ENCODE peak calls at places on chromosomes 3 and 15, in ten cellular contexts. One of them, this sample, is unnamed.

GRCh38 chr3:9314796-9315195 is 48.1 kb upstream of the THUMPD3 start:
- DNase-seq in coronary artery: no peak
- DNase-seq in endodermal cell: no peak
- DNase-seq in psoas muscle: no peak
- DNase-seq in body of pancreas: no peak
- DNase-seq in IMR-90: no peak
- DNase-seq in fibroblast of lung: no peak
- DNase-seq in brain microvascular endothelial cell: no peak
- DNase-seq in stomach: no peak
- DNase-seq in esophagus muscularis mucosa: no peak
- DNase-seq in this sample: no peak

GRCh38 chr3:151169700-151170224 is 33.3 kb downstream of the GPR171 start:
- DNase-seq in fibroblast of lung: peak; percentile 39
- DNase-seq in brain microvascular endothelial cell: no peak
- DNase-seq in IMR-90: no peak
- DNase-seq in stomach: no peak
- DNase-seq in endodermal cell: no peak
- DNase-seq in psoas muscle: peak; percentile 70
- DNase-seq in esophagus muscularis mucosa: no peak
- DNase-seq in body of pancreas: peak; percentile 64
- DNase-seq in coronary artery: no peak
- DNase-seq in this sample: peak; percentile 54

GRCh38 chr3:128647307-128647706 is 3.3 kb downstream of the RPN1 start:
- DNase-seq in IMR-90: no peak
- DNase-seq in coronary artery: no peak
- DNase-seq in esophagus muscularis mucosa: no peak
- DNase-seq in body of pancreas: no peak
- DNase-seq in endodermal cell: no peak
- DNase-seq in brain microvascular endothelial cell: no peak
- DNase-seq in fibroblast of lung: no peak
- DNase-seq in stomach: no peak
- DNase-seq in psoas muscle: no peak
- DNase-seq in this sample: no peak

GRCh38 chr15:69576035-69576526 is 123.5 kb downstream of the RPLP1 start:
- DNase-seq in psoas muscle: peak; percentile 78
- DNase-seq in IMR-90: no peak
- DNase-seq in brain microvascular endothelial cell: no peak
- DNase-seq in coronary artery: no peak
- DNase-seq in stomach: peak; percentile 74
- DNase-seq in esophagus muscularis mucosa: no peak
- DNase-seq in endodermal cell: peak; percentile 80
- DNase-seq in fibroblast of lung: no peak
- DNase-seq in body of pancreas: peak; percentile 75
- DNase-seq in this sample: peak; percentile 43

GRCh38 chr15:92818658-92819311 is 81.3 kb upstream of the CHD2 start:
- DNase-seq in brain microvascular endothelial cell: no peak
- DNase-seq in body of pancreas: no peak
- DNase-seq in psoas muscle: no peak
- DNase-seq in IMR-90: no peak
- DNase-seq in stomach: no peak
- DNase-seq in coronary artery: no peak
- DNase-seq in endodermal cell: peak; percentile 77
- DNase-seq in esophagus muscularis mucosa: no peak
- DNase-seq in fibroblast of lung: peak; percentile 28
- DNase-seq in this sample: no peak

GRCh38 chr3:192130534-192131132 is 596.7 kb downstream of the FGF12 start:
- DNase-seq in psoas muscle: peak; percentile 37
- DNase-seq in stomach: peak; percentile 36
- DNase-seq in esophagus muscularis mucosa: no peak
- DNase-seq in coronary artery: no peak
- DNase-seq in fibroblast of lung: peak; percentile 52
- DNase-seq in body of pancreas: peak; percentile 59
- DNase-seq in brain microvascular endothelial cell: peak; percentile 14
- DNase-seq in IMR-90: peak; percentile 2
- DNase-seq in endodermal cell: peak; percentile 67
- DNase-seq in this sample: peak; percentile 32

GRCh38 chr3:60142009-60142408 is 1092.2 kb upstream of the CFAP20DC start:
- DNase-seq in psoas muscle: no peak
- DNase-seq in IMR-90: no peak
- DNase-seq in endodermal cell: no peak
- DNase-seq in body of pancreas: no peak
- DNase-seq in esophagus muscularis mucosa: peak; percentile 24
- DNase-seq in stomach: no peak
- DNase-seq in coronary artery: no peak
- DNase-seq in brain microvascular endothelial cell: no peak
- DNase-seq in fibroblast of lung: peak; percentile 50
- DNase-seq in this sample: no peak

GRCh38 chr15:80325206-80325605 is 73.2 kb upstream of the CTXND1 start:
- DNase-seq in endodermal cell: no peak
- DNase-seq in body of pancreas: no peak
- DNase-seq in fibroblast of lung: no peak
- DNase-seq in brain microvascular endothelial cell: no peak
- DNase-seq in esophagus muscularis mucosa: no peak
- DNase-seq in coronary artery: no peak
- DNase-seq in psoas muscle: no peak
- DNase-seq in IMR-90: no peak
- DNase-seq in stomach: no peak
- DNase-seq in this sample: no peak

DNA sequence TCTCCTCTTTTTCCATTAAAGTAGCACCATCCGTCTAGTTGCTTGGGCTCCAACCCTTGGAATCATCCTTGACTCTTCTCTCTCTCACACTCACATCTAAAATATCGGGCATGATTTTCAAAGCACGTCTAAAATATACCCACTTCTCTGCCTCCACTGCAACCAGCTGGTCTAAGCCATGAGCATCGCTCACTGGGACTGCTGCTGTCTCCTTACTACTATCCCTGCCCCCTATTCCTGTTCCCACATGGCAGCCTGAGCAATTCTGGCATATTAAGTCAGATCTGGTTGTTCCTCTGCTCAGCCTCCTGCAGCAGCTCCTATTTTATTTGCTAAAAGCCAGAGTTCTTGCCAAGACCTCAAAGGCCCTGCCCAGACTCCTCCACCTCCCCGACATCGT is 53.7 kb downstream of the ST6GAL1 start:
- DNase-seq in psoas muscle: no peak
- DNase-seq in IMR-90: no peak
- DNase-seq in stomach: no peak
- DNase-seq in body of pancreas: no peak
- DNase-seq in endodermal cell: no peak
- DNase-seq in coronary artery: no peak
- DNase-seq in esophagus muscularis mucosa: no peak
- DNase-seq in fibroblast of lung: no peak
- DNase-seq in brain microvascular endothelial cell: no peak
- DNase-seq in this sample: no peak
- H3K27ac ChIP-seq in psoas muscle: no peak overlapping the region
- H3K27ac ChIP-seq in IMR-90: no peak overlapping the region
- H3K27ac ChIP-seq in stomach: no peak overlapping the region
- H3K27ac ChIP-seq in body of pancreas: no peak overlapping the region
- H3K27ac ChIP-seq in endodermal cell: no peak overlapping the region
- H3K27ac ChIP-seq in coronary artery: no peak overlapping the region
- H3K27ac ChIP-seq in esophagus muscularis mucosa: no peak overlapping the region
- H3K27ac ChIP-seq in fibroblast of lung: no peak overlapping the region
- H3K27ac ChIP-seq in brain microvascular endothelial cell: no peak overlapping the region
- H3K27ac ChIP-seq in this sample: no peak overlapping the region

GRCh38 chr3:42176635-42177034 is 85.5 kb downstream of the TRAK1 start:
- DNase-seq in coronary artery: no peak
- DNase-seq in fibroblast of lung: no peak
- DNase-seq in IMR-90: no peak
- DNase-seq in body of pancreas: no peak
- DNase-seq in brain microvascular endothelial cell: no peak
- DNase-seq in esophagus muscularis mucosa: no peak
- DNase-seq in endodermal cell: no peak
- DNase-seq in stomach: no peak
- DNase-seq in psoas muscle: no peak
- DNase-seq in this sample: no peak

GRCh38 chr3:42177068-42177800 is 86.1 kb downstream of the TRAK1 start:
- DNase-seq in coronary artery: no peak
- DNase-seq in body of pancreas: no peak
- DNase-seq in brain microvascular endothelial cell: no peak
- DNase-seq in fibroblast of lung: no peak
- DNase-seq in psoas muscle: no peak
- DNase-seq in stomach: no peak
- DNase-seq in IMR-90: no peak
- DNase-seq in esophagus muscularis mucosa: no peak
- DNase-seq in endodermal cell: no peak
- DNase-seq in this sample: no peak

GRCh38 chr3:42174679-42175660 is 83.8 kb downstream of the TRAK1 start:
- DNase-seq in psoas muscle: no peak
- DNase-seq in fibroblast of lung: peak; percentile 51
- DNase-seq in stomach: no peak
- DNase-seq in esophagus muscularis mucosa: no peak
- DNase-seq in endodermal cell: no peak
- DNase-seq in brain microvascular endothelial cell: no peak
- DNase-seq in body of pancreas: no peak
- DNase-seq in IMR-90: no peak
- DNase-seq in coronary artery: no peak
- DNase-seq in this sample: no peak

GRCh38 chr3:42177801-42178150 is 86.6 kb downstream of the TRAK1 start:
- DNase-seq in brain microvascular endothelial cell: no peak
- DNase-seq in stomach: no peak
- DNase-seq in fibroblast of lung: no peak
- DNase-seq in endodermal cell: no peak
- DNase-seq in body of pancreas: no peak
- DNase-seq in coronary artery: no peak
- DNase-seq in IMR-90: no peak
- DNase-seq in esophagus muscularis mucosa: no peak
- DNase-seq in psoas muscle: no peak
- DNase-seq in this sample: no peak

GRCh38 chr3:42175841-42176240 is 84.7 kb downstream of the TRAK1 start:
- DNase-seq in brain microvascular endothelial cell: no peak
- DNase-seq in stomach: no peak
- DNase-seq in body of pancreas: no peak
- DNase-seq in IMR-90: no peak
- DNase-seq in fibroblast of lung: no peak
- DNase-seq in psoas muscle: no peak
- DNase-seq in endodermal cell: no peak
- DNase-seq in esophagus muscularis mucosa: no peak
- DNase-seq in coronary artery: no peak
- DNase-seq in this sample: no peak
- H3K4me3 ChIP-seq in brain microvascular endothelial cell: no peak overlapping the region
- H3K4me3 ChIP-seq in stomach: no peak overlapping the region
- H3K4me3 ChIP-seq in body of pancreas: no peak overlapping the region
- H3K4me3 ChIP-seq in IMR-90: no peak overlapping the region
- H3K4me3 ChIP-seq in fibroblast of lung: no peak overlapping the region
- H3K4me3 ChIP-seq in psoas muscle: no peak overlapping the region
- H3K4me3 ChIP-seq in endodermal cell: no peak overlapping the region
- H3K4me3 ChIP-seq in esophagus muscularis mucosa: no peak overlapping the region
- H3K4me3 ChIP-seq in coronary artery: no peak overlapping the region
- H3K4me3 ChIP-seq in this sample: no peak overlapping the region

GRCh38 chr15:40856736-40857135 is 12.9 kb downstream of the SPINT1 start:
- DNase-seq in stomach: no peak
- DNase-seq in esophagus muscularis mucosa: no peak
- DNase-seq in fibroblast of lung: no peak
- DNase-seq in psoas muscle: no peak
- DNase-seq in endodermal cell: no peak
- DNase-seq in coronary artery: no peak
- DNase-seq in body of pancreas: no peak
- DNase-seq in brain microvascular endothelial cell: no peak
- DNase-seq in IMR-90: no peak
- DNase-seq in this sample: no peak

GRCh38 chr15:40855706-40856234 is 11.9 kb downstream of the SPINT1 start:
- DNase-seq in esophagus muscularis mucosa: no peak
- DNase-seq in endodermal cell: no peak
- DNase-seq in IMR-90: no peak
- DNase-seq in stomach: no peak
- DNase-seq in fibroblast of lung: no peak
- DNase-seq in brain microvascular endothelial cell: no peak
- DNase-seq in coronary artery: no peak
- DNase-seq in psoas muscle: no peak
- DNase-seq in body of pancreas: no peak
- DNase-seq in this sample: no peak

GRCh38 chr15:40859206-40859851 is 14.7 kb downstream of the RHOV start:
- DNase-seq in IMR-90: peak; percentile 68
- DNase-seq in endodermal cell: peak; percentile 98
- DNase-seq in esophagus muscularis mucosa: no peak
- DNase-seq in coronary artery: no peak
- DNase-seq in fibroblast of lung: peak; percentile 62
- DNase-seq in stomach: peak; percentile 89
- DNase-seq in psoas muscle: peak; percentile 70
- DNase-seq in brain microvascular endothelial cell: peak; percentile 74
- DNase-seq in body of pancreas: peak; percentile 91
- DNase-seq in this sample: peak; percentile 67

GRCh38 chr15:40858706-40859105 is 14.9 kb downstream of the SPINT1 start:
- DNase-seq in brain microvascular endothelial cell: no peak
- DNase-seq in psoas muscle: no peak
- DNase-seq in endodermal cell: no peak
- DNase-seq in stomach: no peak
- DNase-seq in fibroblast of lung: no peak
- DNase-seq in body of pancreas: peak; percentile 65
- DNase-seq in coronary artery: no peak
- DNase-seq in IMR-90: no peak
- DNase-seq in esophagus muscularis mucosa: no peak
- DNase-seq in this sample: no peak

DNA sequence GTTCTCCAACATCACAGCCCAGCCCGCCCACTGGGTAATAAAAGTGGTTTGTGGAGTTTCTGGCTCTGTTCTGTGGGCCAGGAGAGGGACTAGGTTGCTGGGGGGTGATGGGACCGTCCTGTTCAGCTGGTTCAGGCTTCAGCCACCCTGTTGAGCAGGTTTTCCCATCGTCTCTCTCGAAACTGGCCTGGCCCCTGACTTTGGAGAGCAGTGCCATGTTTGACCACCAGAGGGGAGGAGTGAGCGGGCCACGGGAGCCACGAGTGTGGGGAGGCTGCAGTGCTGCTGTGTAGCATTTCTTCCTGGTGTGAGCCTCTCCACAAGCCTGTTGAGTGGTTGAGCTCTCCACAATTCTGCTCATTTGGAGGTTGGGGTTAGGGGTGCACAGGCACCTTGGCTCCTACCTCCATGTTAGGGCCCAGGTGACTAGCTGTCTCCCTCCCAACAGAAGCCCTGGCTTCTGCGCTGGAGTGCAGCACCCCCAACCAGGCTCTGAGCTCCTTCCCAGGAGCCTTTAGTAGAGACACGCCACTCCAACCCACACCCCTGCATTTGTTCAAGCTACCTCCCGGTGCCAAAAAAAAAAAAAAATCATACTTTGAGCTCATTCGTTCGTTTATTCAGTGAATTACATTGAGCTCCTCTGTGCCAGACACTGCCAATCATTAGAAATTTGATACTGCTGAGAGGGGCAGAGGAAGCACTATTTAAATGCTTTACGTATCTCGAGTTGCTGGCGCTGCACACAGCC is 13.9 kb downstream of the SPINT1 start:
- DNase-seq in endodermal cell: peak; percentile 97
- DNase-seq in psoas muscle: peak; percentile 81
- DNase-seq in IMR-90: peak; percentile 48
- DNase-seq in esophagus muscularis mucosa: peak; percentile 95
- DNase-seq in coronary artery: no peak
- DNase-seq in brain microvascular endothelial cell: peak; percentile 60
- DNase-seq in fibroblast of lung: peak; percentile 33
- DNase-seq in body of pancreas: peak; percentile 85
- DNase-seq in stomach: peak; percentile 89
- DNase-seq in this sample: peak; percentile 85
- H3K27ac ChIP-seq in endodermal cell: no peak overlapping the region
- H3K27ac ChIP-seq in psoas muscle: no peak overlapping the region
- H3K27ac ChIP-seq in IMR-90: no peak overlapping the region
- H3K27ac ChIP-seq in esophagus muscularis mucosa: no peak overlapping the region
- H3K27ac ChIP-seq in coronary artery: no peak overlapping the region
- H3K27ac ChIP-seq in brain microvascular endothelial cell: no peak overlapping the region
- H3K27ac ChIP-seq in fibroblast of lung: no peak overlapping the region
- H3K27ac ChIP-seq in body of pancreas: peak overlapping the region; percentile 40
- H3K27ac ChIP-seq in stomach: no peak overlapping the region
- H3K27ac ChIP-seq in this sample: no peak overlapping the region

GRCh38 chr15:31887246-31887645 is 143.1 kb upstream of the CHRNA7 start:
- DNase-seq in endodermal cell: peak; percentile 79
- DNase-seq in stomach: no peak
- DNase-seq in body of pancreas: no peak
- DNase-seq in brain microvascular endothelial cell: no peak
- DNase-seq in esophagus muscularis mucosa: no peak
- DNase-seq in IMR-90: no peak
- DNase-seq in psoas muscle: no peak
- DNase-seq in fibroblast of lung: no peak
- DNase-seq in coronary artery: no peak
- DNase-seq in this sample: no peak
- H3K4me3 ChIP-seq in endodermal cell: no peak overlapping the region
- H3K4me3 ChIP-seq in stomach: no peak overlapping the region
- H3K4me3 ChIP-seq in body of pancreas: no peak overlapping the region
- H3K4me3 ChIP-seq in brain microvascular endothelial cell: no peak overlapping the region
- H3K4me3 ChIP-seq in esophagus muscularis mucosa: no peak overlapping the region
- H3K4me3 ChIP-seq in IMR-90: no peak overlapping the region
- H3K4me3 ChIP-seq in psoas muscle: no peak overlapping the region
- H3K4me3 ChIP-seq in fibroblast of lung: no peak overlapping the region
- H3K4me3 ChIP-seq in coronary artery: no peak overlapping the region
- H3K4me3 ChIP-seq in this sample: no peak overlapping the region